ENCODE peak calls at places on chromosomes 3 and 15, in ten cellular contexts. One of them, this sample, is unnamed.

GRCh38 chr15:84826369-84826823 is 9.2 kb downstream of the ALPK3 start:
- DNase-seq in astrocyte of the spinal cord: peak
- DNase-seq in tibial artery: peak
- DNase-seq in fibroblast of the aortic adventitia: peak
- DNase-seq in heart right ventricle: no peak
- DNase-seq in stomach: peak
- DNase-seq in MM.1S: no peak
- DNase-seq in CD8-positive, alpha-beta T cell: no peak
- DNase-seq in dorsolateral prefrontal cortex: no peak
- DNase-seq in epithelial cell of esophagus: peak
- DNase-seq in this sample: no peak

GRCh38 chr3:45760878-45761711 is 35.2 kb downstream of the SLC6A20 start:
- DNase-seq in astrocyte of the spinal cord: peak
- DNase-seq in tibial artery: no peak
- DNase-seq in fibroblast of the aortic adventitia: peak
- DNase-seq in heart right ventricle: peak
- DNase-seq in stomach: peak
- DNase-seq in MM.1S: peak
- DNase-seq in CD8-positive, alpha-beta T cell: peak
- DNase-seq in dorsolateral prefrontal cortex: peak
- DNase-seq in epithelial cell of esophagus: peak
- DNase-seq in this sample: peak

GRCh38 chr3:15323063-15323462 is 9.3 kb downstream of the SH3BP5 start:
- DNase-seq in astrocyte of the spinal cord: no peak
- DNase-seq in tibial artery: no peak
- DNase-seq in fibroblast of the aortic adventitia: no peak
- DNase-seq in heart right ventricle: no peak
- DNase-seq in stomach: no peak
- DNase-seq in MM.1S: no peak
- DNase-seq in CD8-positive, alpha-beta T cell: no peak
- DNase-seq in dorsolateral prefrontal cortex: no peak
- DNase-seq in epithelial cell of esophagus: no peak
- DNase-seq in this sample: no peak

GRCh38 chr3:181683563-181683962 is 28.2 kb upstream of the SOX2 start:
- DNase-seq in astrocyte of the spinal cord: no peak
- DNase-seq in tibial artery: no peak
- DNase-seq in fibroblast of the aortic adventitia: no peak
- DNase-seq in heart right ventricle: no peak
- DNase-seq in stomach: no peak
- DNase-seq in MM.1S: no peak
- DNase-seq in CD8-positive, alpha-beta T cell: no peak
- DNase-seq in dorsolateral prefrontal cortex: no peak
- DNase-seq in epithelial cell of esophagus: no peak
- DNase-seq in this sample: no peak

GRCh38 chr15:76951161-76951714 is 19.7 kb downstream of the RCN2 start:
- DNase-seq in astrocyte of the spinal cord: no peak
- DNase-seq in tibial artery: no peak
- DNase-seq in fibroblast of the aortic adventitia: no peak
- DNase-seq in heart right ventricle: no peak
- DNase-seq in stomach: no peak
- DNase-seq in MM.1S: no peak
- DNase-seq in CD8-positive, alpha-beta T cell: no peak
- DNase-seq in dorsolateral prefrontal cortex: no peak
- DNase-seq in epithelial cell of esophagus: no peak
- DNase-seq in this sample: no peak

GRCh38 chr3:134090031-134090430 is 60.3 kb upstream of the SLCO2A1 start:
- DNase-seq in astrocyte of the spinal cord: no peak
- DNase-seq in tibial artery: no peak
- DNase-seq in fibroblast of the aortic adventitia: no peak
- DNase-seq in heart right ventricle: no peak
- DNase-seq in stomach: no peak
- DNase-seq in MM.1S: no peak
- DNase-seq in CD8-positive, alpha-beta T cell: no peak
- DNase-seq in dorsolateral prefrontal cortex: no peak
- DNase-seq in epithelial cell of esophagus: no peak
- DNase-seq in this sample: peak

GRCh38 chr3:42473083-42473932 is 29.1 kb upstream of the VIPR1 start:
- DNase-seq in astrocyte of the spinal cord: no peak
- DNase-seq in tibial artery: no peak
- DNase-seq in fibroblast of the aortic adventitia: peak
- DNase-seq in heart right ventricle: no peak
- DNase-seq in stomach: peak
- DNase-seq in MM.1S: no peak
- DNase-seq in CD8-positive, alpha-beta T cell: no peak
- DNase-seq in dorsolateral prefrontal cortex: peak
- DNase-seq in epithelial cell of esophagus: peak
- DNase-seq in this sample: peak

GRCh38 chr3:119019767-119020518 is 14.7 kb downstream of the IGSF11 start:
- DNase-seq in astrocyte of the spinal cord: no peak
- DNase-seq in tibial artery: no peak
- DNase-seq in fibroblast of the aortic adventitia: no peak
- DNase-seq in heart right ventricle: no peak
- DNase-seq in stomach: no peak
- DNase-seq in MM.1S: no peak
- DNase-seq in CD8-positive, alpha-beta T cell: no peak
- DNase-seq in dorsolateral prefrontal cortex: no peak
- DNase-seq in epithelial cell of esophagus: peak
- DNase-seq in this sample: no peak

GRCh38 chr15:68989876-68990754 is 24.4 kb upstream of the NOX5 start:
- DNase-seq in astrocyte of the spinal cord: no peak
- DNase-seq in tibial artery: no peak
- DNase-seq in fibroblast of the aortic adventitia: no peak
- DNase-seq in heart right ventricle: no peak
- DNase-seq in stomach: no peak
- DNase-seq in MM.1S: no peak
- DNase-seq in CD8-positive, alpha-beta T cell: no peak
- DNase-seq in dorsolateral prefrontal cortex: no peak
- DNase-seq in epithelial cell of esophagus: no peak
- DNase-seq in this sample: no peak

GRCh38 chr3:31947671-31948091 is 33.4 kb downstream of the OSBPL10 start:
- DNase-seq in astrocyte of the spinal cord: no peak
- DNase-seq in tibial artery: no peak
- DNase-seq in fibroblast of the aortic adventitia: no peak
- DNase-seq in heart right ventricle: no peak
- DNase-seq in stomach: peak
- DNase-seq in MM.1S: no peak
- DNase-seq in CD8-positive, alpha-beta T cell: no peak
- DNase-seq in dorsolateral prefrontal cortex: no peak
- DNase-seq in epithelial cell of esophagus: peak
- DNase-seq in this sample: no peak

GRCh38 chr3:28765194-28765593 is 416.6 kb upstream of the AZI2 start:
- DNase-seq in astrocyte of the spinal cord: no peak
- DNase-seq in tibial artery: no peak
- DNase-seq in fibroblast of the aortic adventitia: no peak
- DNase-seq in heart right ventricle: no peak
- DNase-seq in stomach: no peak
- DNase-seq in MM.1S: no peak
- DNase-seq in CD8-positive, alpha-beta T cell: no peak
- DNase-seq in dorsolateral prefrontal cortex: no peak
- DNase-seq in epithelial cell of esophagus: no peak
- DNase-seq in this sample: no peak

GRCh38 chr3:161107311-161107710 is 2.2 kb upstream of the B3GALNT1 start:
- DNase-seq in astrocyte of the spinal cord: no peak
- DNase-seq in tibial artery: no peak
- DNase-seq in fibroblast of the aortic adventitia: no peak
- DNase-seq in heart right ventricle: no peak
- DNase-seq in stomach: no peak
- DNase-seq in MM.1S: no peak
- DNase-seq in CD8-positive, alpha-beta T cell: no peak
- DNase-seq in dorsolateral prefrontal cortex: no peak
- DNase-seq in epithelial cell of esophagus: peak
- DNase-seq in this sample: no peak

GRCh38 chr15:94230436-94230885 is 900 bp upstream of the MCTP2 start:
- DNase-seq in astrocyte of the spinal cord: no peak
- DNase-seq in tibial artery: no peak
- DNase-seq in fibroblast of the aortic adventitia: no peak
- DNase-seq in heart right ventricle: no peak
- DNase-seq in stomach: no peak
- DNase-seq in MM.1S: no peak
- DNase-seq in CD8-positive, alpha-beta T cell: no peak
- DNase-seq in dorsolateral prefrontal cortex: no peak
- DNase-seq in epithelial cell of esophagus: peak
- DNase-seq in this sample: peak

GRCh38 chr3:50575372-50575771 is 6.0 kb downstream of the HEMK1 start:
- DNase-seq in astrocyte of the spinal cord: no peak
- DNase-seq in tibial artery: no peak
- DNase-seq in fibroblast of the aortic adventitia: peak
- DNase-seq in heart right ventricle: no peak
- DNase-seq in stomach: no peak
- DNase-seq in MM.1S: no peak
- DNase-seq in CD8-positive, alpha-beta T cell: no peak
- DNase-seq in dorsolateral prefrontal cortex: no peak
- DNase-seq in epithelial cell of esophagus: peak
- DNase-seq in this sample: no peak

DNA sequence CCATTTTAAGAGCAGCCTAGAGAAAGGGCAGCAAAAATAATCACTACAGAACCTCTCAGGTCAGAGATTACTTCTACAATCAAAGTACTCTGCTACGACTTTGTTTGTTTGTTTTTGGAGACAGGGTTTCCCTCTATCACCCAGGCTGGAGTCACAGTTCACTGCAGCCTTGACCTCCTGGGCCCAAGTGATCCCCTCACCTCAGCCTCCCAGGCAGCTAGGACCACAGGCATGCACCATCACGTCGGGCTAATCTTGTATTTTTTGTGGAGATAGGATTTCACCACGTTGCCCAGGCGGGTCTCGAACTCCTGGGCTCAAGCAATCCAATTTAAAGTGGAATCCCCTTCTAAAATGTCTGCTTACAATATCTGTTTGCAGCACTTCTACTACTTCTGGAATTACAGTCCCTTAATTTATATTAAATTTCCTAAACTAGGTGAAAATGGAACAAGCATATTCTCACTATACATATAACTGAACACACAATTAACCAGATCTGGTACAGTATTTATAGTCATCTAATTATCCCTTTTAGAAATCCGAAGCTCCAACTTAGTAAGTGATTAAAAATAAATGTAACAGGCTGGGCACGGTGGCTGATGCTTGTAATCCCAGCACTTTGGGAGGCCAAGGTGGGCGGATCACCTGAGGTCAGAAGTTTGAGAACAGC is 4.4 kb downstream of the UACA start:
- DNase-seq in astrocyte of the spinal cord: no peak
- DNase-seq in tibial artery: no peak
- DNase-seq in fibroblast of the aortic adventitia: no peak
- DNase-seq in heart right ventricle: no peak
- DNase-seq in stomach: no peak
- DNase-seq in MM.1S: no peak
- DNase-seq in CD8-positive, alpha-beta T cell: no peak
- DNase-seq in dorsolateral prefrontal cortex: no peak
- DNase-seq in epithelial cell of esophagus: no peak
- DNase-seq in this sample: no peak
- H3K4me3 ChIP-seq in astrocyte of the spinal cord: peak
- H3K4me3 ChIP-seq in tibial artery: no peak
- H3K4me3 ChIP-seq in fibroblast of the aortic adventitia: peak
- H3K4me3 ChIP-seq in heart right ventricle: no peak
- H3K4me3 ChIP-seq in stomach: no peak
- H3K4me3 ChIP-seq in MM.1S: no peak
- H3K4me3 ChIP-seq in CD8-positive, alpha-beta T cell: no peak
- H3K4me3 ChIP-seq in dorsolateral prefrontal cortex: no peak
- H3K4me3 ChIP-seq in epithelial cell of esophagus: no peak
- H3K4me3 ChIP-seq in this sample: peak

GRCh38 chr3:33660035-33660434 is 58.0 kb downstream of the CLASP2 start:
- DNase-seq in astrocyte of the spinal cord: peak
- DNase-seq in tibial artery: no peak
- DNase-seq in fibroblast of the aortic adventitia: no peak
- DNase-seq in heart right ventricle: no peak
- DNase-seq in stomach: no peak
- DNase-seq in MM.1S: no peak
- DNase-seq in CD8-positive, alpha-beta T cell: no peak
- DNase-seq in dorsolateral prefrontal cortex: no peak
- DNase-seq in epithelial cell of esophagus: no peak
- DNase-seq in this sample: no peak
- H3K4me3 ChIP-seq in astrocyte of the spinal cord: no peak
- H3K4me3 ChIP-seq in tibial artery: no peak
- H3K4me3 ChIP-seq in fibroblast of the aortic adventitia: peak
- H3K4me3 ChIP-seq in heart right ventricle: peak
- H3K4me3 ChIP-seq in stomach: peak
- H3K4me3 ChIP-seq in MM.1S: peak
- H3K4me3 ChIP-seq in CD8-positive, alpha-beta T cell: no peak
- H3K4me3 ChIP-seq in dorsolateral prefrontal cortex: peak
- H3K4me3 ChIP-seq in epithelial cell of esophagus: no peak
- H3K4me3 ChIP-seq in this sample: peak

GRCh38 chr15:40161693-40162401 is 978 bp downstream of the BUB1B start:
- DNase-seq in astrocyte of the spinal cord: no peak
- DNase-seq in tibial artery: no peak
- DNase-seq in fibroblast of the aortic adventitia: no peak
- DNase-seq in heart right ventricle: no peak
- DNase-seq in stomach: no peak
- DNase-seq in MM.1S: peak
- DNase-seq in CD8-positive, alpha-beta T cell: no peak
- DNase-seq in dorsolateral prefrontal cortex: no peak
- DNase-seq in epithelial cell of esophagus: no peak
- DNase-seq in this sample: no peak

GRCh38 chr15:40160689-40161688 is at the start of gene BUB1B:
- DNase-seq in astrocyte of the spinal cord: peak
- DNase-seq in tibial artery: peak
- DNase-seq in fibroblast of the aortic adventitia: peak
- DNase-seq in heart right ventricle: peak
- DNase-seq in stomach: peak
- DNase-seq in MM.1S: peak
- DNase-seq in CD8-positive, alpha-beta T cell: peak
- DNase-seq in dorsolateral prefrontal cortex: peak
- DNase-seq in epithelial cell of esophagus: peak
- DNase-seq in this sample: peak

GRCh38 chr15:40160021-40160420 is 848 bp upstream of the BUB1B start:
- DNase-seq in astrocyte of the spinal cord: no peak
- DNase-seq in tibial artery: no peak
- DNase-seq in fibroblast of the aortic adventitia: no peak
- DNase-seq in heart right ventricle: no peak
- DNase-seq in stomach: no peak
- DNase-seq in MM.1S: no peak
- DNase-seq in CD8-positive, alpha-beta T cell: no peak
- DNase-seq in dorsolateral prefrontal cortex: no peak
- DNase-seq in epithelial cell of esophagus: no peak
- DNase-seq in this sample: no peak

GRCh38 chr15:40162552-40162951 is 1.7 kb downstream of the BUB1B start:
- DNase-seq in astrocyte of the spinal cord: no peak
- DNase-seq in tibial artery: no peak
- DNase-seq in fibroblast of the aortic adventitia: no peak
- DNase-seq in heart right ventricle: no peak
- DNase-seq in stomach: no peak
- DNase-seq in MM.1S: no peak
- DNase-seq in CD8-positive, alpha-beta T cell: no peak
- DNase-seq in dorsolateral prefrontal cortex: no peak
- DNase-seq in epithelial cell of esophagus: no peak
- DNase-seq in this sample: no peak

GRCh38 chr15:40163657-40164416 is 3.0 kb downstream of the BUB1B start:
- DNase-seq in astrocyte of the spinal cord: no peak
- DNase-seq in tibial artery: no peak
- DNase-seq in fibroblast of the aortic adventitia: no peak
- DNase-seq in heart right ventricle: no peak
- DNase-seq in stomach: no peak
- DNase-seq in MM.1S: no peak
- DNase-seq in CD8-positive, alpha-beta T cell: no peak
- DNase-seq in dorsolateral prefrontal cortex: no peak
- DNase-seq in epithelial cell of esophagus: no peak
- DNase-seq in this sample: no peak
- H3K4me3 ChIP-seq in astrocyte of the spinal cord: no peak
- H3K4me3 ChIP-seq in tibial artery: no peak
- H3K4me3 ChIP-seq in fibroblast of the aortic adventitia: no peak
- H3K4me3 ChIP-seq in heart right ventricle: no peak
- H3K4me3 ChIP-seq in stomach: no peak
- H3K4me3 ChIP-seq in MM.1S: no peak
- H3K4me3 ChIP-seq in CD8-positive, alpha-beta T cell: no peak
- H3K4me3 ChIP-seq in dorsolateral prefrontal cortex: no peak
- H3K4me3 ChIP-seq in epithelial cell of esophagus: no peak
- H3K4me3 ChIP-seq in this sample: no peak

GRCh38 chr15:82715003-82715402 is 5.3 kb upstream of the AP3B2 start:
- DNase-seq in astrocyte of the spinal cord: no peak
- DNase-seq in tibial artery: no peak
- DNase-seq in fibroblast of the aortic adventitia: no peak
- DNase-seq in heart right ventricle: no peak
- DNase-seq in stomach: no peak
- DNase-seq in MM.1S: no peak
- DNase-seq in CD8-positive, alpha-beta T cell: no peak
- DNase-seq in dorsolateral prefrontal cortex: no peak
- DNase-seq in epithelial cell of esophagus: no peak
- DNase-seq in this sample: no peak
- H3K4me3 ChIP-seq in astrocyte of the spinal cord: no peak
- H3K4me3 ChIP-seq in tibial artery: no peak
- H3K4me3 ChIP-seq in fibroblast of the aortic adventitia: no peak
- H3K4me3 ChIP-seq in heart right ventricle: no peak
- H3K4me3 ChIP-seq in stomach: no peak
- H3K4me3 ChIP-seq in MM.1S: no peak
- H3K4me3 ChIP-seq in CD8-positive, alpha-beta T cell: no peak
- H3K4me3 ChIP-seq in dorsolateral prefrontal cortex: no peak
- H3K4me3 ChIP-seq in epithelial cell of esophagus: no peak
- H3K4me3 ChIP-seq in this sample: no peak

This sample was measured in fibroblast of villous mesenchyme.